ENCODE peak calls at places on chromosomes 2 and 18, in seven cellular contexts. B is mammary epithelial cell, I is fibroblast of pulmonary artery, W is neural crest cell, Z is cardiac fibroblast, N is omental fat pad, T is kidney epithelial cell. S is an unnamed sample.

GRCh38 chr2:42602218-42602936 is 33.9 kb downstream of the MTA3 start:
- DNase-seq in N (no peak), T (no peak), B (no peak), Z (no peak), W (no peak), I (no peak), S (no peak)

GRCh38 chr2:217918220-217919024 is 84.4 kb downstream of the TNS1 start:
- DNase-seq in T (no peak), N (no peak), I (no peak), B (no peak), W (no peak), Z (peak; percentile 50), S (no peak)

GRCh38 chr2:230627806-230628724 is 84.6 kb upstream of the CAB39 start:
- DNase-seq in T (no peak), B (no peak), N (no peak), I (peak; percentile 73), W (no peak), Z (peak; percentile 59), S (no peak)

GRCh38 chr2:163191372-163191771 is 352.8 kb upstream of the KCNH7 start:
- DNase-seq in B (peak; percentile 32), W (peak; percentile 18), T (no peak), I (peak; percentile 79), N (no peak), Z (peak; percentile 81), S (no peak)

GRCh38 chr2:207133862-207134519 is 31.8 kb downstream of the KLF7 start:
- DNase-seq in W (no peak), T (peak; percentile 92), Z (peak; percentile 99), I (peak; percentile 98), B (no peak), N (peak; percentile 43), S (no peak)

GRCh38 chr2:67216881-67217280 is 180.3 kb upstream of the ETAA1 start:
- DNase-seq in T (no peak), B (no peak), Z (no peak), W (no peak), N (no peak), I (no peak), S (no peak)

GRCh38 chr2:126244937-126245336 is 411.0 kb upstream of the GYPC start:
- DNase-seq in B (no peak), I (peak; percentile 39), W (peak; percentile 45), Z (peak; percentile 7), T (no peak), N (peak; percentile 34), S (no peak)

GRCh38 chr2:239106314-239106908 is 258.5 kb downstream of the TWIST2 start:
- DNase-seq in T (no peak), B (peak; percentile 43), Z (peak; percentile 71), W (peak; percentile 53), I (peak; percentile 78), N (no peak), S (peak; percentile 69)

GRCh38 chr2:108288534-108289106 is at the start of gene SULT1C2:
- DNase-seq in N (no peak), W (no peak), B (no peak), T (peak; percentile 63), Z (no peak), I (no peak), S (no peak)

GRCh38 chr18:70172225-70172624 is 33.3 kb downstream of the RTTN start:
- DNase-seq in Z (peak; percentile 55), I (peak; percentile 57), T (no peak), W (no peak), B (no peak), N (no peak), S (no peak)

GRCh38 chr2:85393836-85394235 is 16.3 kb downstream of the CAPG start:
- DNase-seq in T (no peak), W (no peak), I (no peak), N (no peak), Z (peak; percentile 35), B (no peak), S (no peak)

GRCh38 chr2:99398303-99398702 is 61.1 kb downstream of the EIF5B start:
- DNase-seq in N (no peak), W (no peak), B (no peak), T (no peak), I (no peak), Z (no peak), S (no peak)

GRCh38 chr2:191657977-191658376 is 20.0 kb upstream of the NABP1 start:
- DNase-seq in I (peak; percentile 62), Z (peak; percentile 81), T (no peak), B (peak; percentile 50), W (no peak), N (no peak), S (no peak)

GRCh38 chr18:63890950-63891304 is 3.4 kb downstream of the SERPINB2 start:
- DNase-seq in Z (peak; percentile 24), I (peak; percentile 31), T (no peak), W (no peak), N (no peak), B (no peak), S (no peak)

GRCh38 chr2:188607501-188607900 is 315.8 kb downstream of the GULP1 start:
- DNase-seq in N (no peak), T (peak; percentile 12), B (no peak), I (no peak), W (no peak), Z (peak; percentile 28), S (no peak)

GRCh38 chr2:122168799-122169198 is 413.3 kb downstream of the TSN start:
- DNase-seq in B (no peak), T (no peak), Z (peak; percentile 20), N (no peak), I (peak; percentile 11), W (no peak), S (no peak)

GRCh38 chr2:122163596-122163995 is 408.1 kb downstream of the TSN start:
- DNase-seq in W (no peak), T (no peak), N (no peak), Z (no peak), I (no peak), B (no peak), S (no peak)

GRCh38 chr2:122166820-122167219 is 411.4 kb downstream of the TSN start:
- DNase-seq in I (no peak), N (no peak), T (no peak), W (no peak), Z (no peak), B (no peak), S (no peak)

GRCh38 chr2:122167561-122167960 is 412.1 kb downstream of the TSN start:
- DNase-seq in W (no peak), N (no peak), I (no peak), Z (peak; percentile 30), B (no peak), T (peak; percentile 85), S (no peak)

DNA sequence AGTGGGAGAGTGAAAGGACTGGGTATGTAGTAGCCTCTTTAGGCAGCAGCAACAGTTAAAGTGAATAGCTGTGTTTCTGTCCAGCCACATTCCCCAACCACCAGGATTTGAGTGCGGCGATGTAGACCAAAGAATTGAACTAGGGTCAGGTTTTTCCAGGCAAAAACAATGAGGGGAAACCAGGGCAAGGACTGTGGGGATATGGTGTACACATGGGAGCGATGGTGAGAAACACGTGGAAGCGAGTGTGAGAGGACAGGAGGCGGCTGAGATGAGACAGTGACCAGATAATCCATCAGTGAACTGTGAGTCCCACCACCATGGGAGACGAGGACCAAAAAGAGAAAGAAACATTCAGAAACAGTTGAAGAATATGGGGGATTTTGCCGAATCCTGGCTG is 409.5 kb downstream of the TSN start:
- DNase-seq in Z (no peak), N (no peak), T (no peak), I (no peak), B (no peak), W (no peak), S (no peak)
- TF ChIP-seq CTCF in Z (no peak), N (no peak), T (no peak), I (no peak), B (no peak), W (no peak), S (no peak)

GRCh38 chr2:105790467-105791118 is 45.9 kb downstream of the NCK2 start:
- DNase-seq in T (no peak), I (no peak), N (no peak), Z (no peak), B (peak; percentile 89), W (no peak), S (no peak)

GRCh38 chr2:105788670-105789290 is 44.1 kb downstream of the NCK2 start:
- DNase-seq in Z (no peak), T (no peak), N (no peak), I (no peak), W (no peak), B (no peak), S (no peak)

GRCh38 chr2:105791229-105791628 is 46.5 kb downstream of the NCK2 start:
- DNase-seq in I (no peak), Z (no peak), W (no peak), T (no peak), B (no peak), N (no peak), S (no peak)

GRCh38 chr2:105787376-105788318 is 42.9 kb downstream of the NCK2 start:
- DNase-seq in T (no peak), Z (no peak), I (peak; percentile 71), N (no peak), W (no peak), B (no peak), S (no peak)

GRCh38 chr2:105789745-105790466 is 45.2 kb downstream of the NCK2 start:
- DNase-seq in N (no peak), W (no peak), I (peak; percentile 42), Z (peak; percentile 59), T (no peak), B (peak; percentile 64), S (no peak)
- TF ChIP-seq CTCF in N (no peak), W (peak; percentile 26), I (no peak), Z (no peak), T (no peak), B (peak; percentile 14), S (no peak)

DNA sequence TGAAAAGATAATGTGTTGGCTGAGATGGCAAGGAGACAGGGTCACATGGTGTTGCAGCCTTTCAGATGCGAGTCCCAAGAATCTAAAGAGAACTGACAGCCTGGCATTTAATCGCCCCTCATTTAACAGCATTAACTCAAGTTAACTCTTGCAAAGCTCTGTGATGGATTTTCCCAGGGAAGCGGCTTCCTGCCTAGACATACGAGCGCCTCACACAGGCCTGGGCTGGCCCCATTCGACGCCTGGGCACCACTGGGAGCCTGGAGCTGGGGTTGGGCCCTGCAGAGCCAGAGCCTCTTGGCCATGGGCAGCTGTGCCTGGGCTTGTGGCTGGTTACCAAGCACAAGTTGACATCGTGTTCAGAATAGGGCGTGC is 140.8 kb downstream of the SEPTIN10 start:
- DNase-seq in B (no peak), W (no peak), N (no peak), Z (no peak), I (no peak), T (no peak), S (no peak)
- TF ChIP-seq CTCF in B (no peak), W (no peak), N (no peak), Z (no peak), I (no peak), T (no peak), S (no peak)

DNA sequence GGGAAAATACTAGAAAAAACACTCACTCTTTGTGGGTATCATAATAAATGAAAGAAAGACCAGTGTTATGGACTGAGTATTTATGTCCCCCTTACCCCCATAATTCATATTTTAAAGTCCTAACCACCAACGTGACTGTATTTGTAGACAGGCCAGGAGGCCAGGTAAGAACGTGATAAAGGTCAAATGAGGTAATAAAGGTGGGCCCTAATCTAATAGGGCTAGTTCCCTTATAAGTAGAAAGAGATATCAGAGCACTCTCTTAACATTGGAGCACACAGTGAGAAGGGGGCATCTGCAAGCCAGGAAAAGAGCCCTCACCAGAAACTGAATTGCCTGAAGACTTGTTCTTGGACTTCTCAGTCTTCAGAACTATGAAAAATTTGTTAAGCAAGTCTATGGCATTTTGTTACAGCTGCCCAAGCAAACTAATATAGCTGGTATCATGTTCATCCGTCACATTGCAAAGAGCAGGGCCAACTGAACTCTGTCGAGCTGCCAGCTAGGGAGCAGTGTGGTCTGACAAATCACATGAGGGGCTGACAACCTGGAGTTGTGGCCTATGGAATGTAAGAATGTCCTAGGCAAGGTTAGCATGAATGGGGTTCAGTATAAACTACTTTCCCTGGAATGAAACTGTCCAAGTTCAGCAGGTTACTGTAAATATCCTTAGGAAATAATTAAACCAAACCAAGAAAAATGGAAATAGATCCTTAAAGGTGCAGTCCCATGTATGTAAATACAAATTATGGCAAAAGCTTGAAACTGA is 280.9 kb downstream of the ZNF385B start:
- DNase-seq in W (no peak), B (no peak), N (no peak), T (peak; percentile 61), Z (no peak), I (no peak), S (no peak)
- TF ChIP-seq CTCF in W (no peak), B (no peak), N (no peak), T (peak; percentile 9), Z (no peak), I (no peak), S (no peak)